ENCODE peak calls at places on chromosomes 3 and 15, in seven cellular contexts. D is breast epithelium; A is pancreas; X is OCI-LY7; R is mammary epithelial cell; S is naive thymus-derived CD4-positive, alpha-beta T cell; W is lower lobe of right lung. G is an unnamed sample.

GRCh38 chr3:22685598-22685997 is 517.5 kb upstream of the UBE2E2 start:
- DNase-seq in X (no peak), D (no peak), R (peak; percentile 34), S (no peak), W (no peak), A (no peak), G (no peak)

GRCh38 chr3:61903931-61904657 is 342.7 kb downstream of the PTPRG start:
- DNase-seq in R (peak; percentile 57), X (no peak), S (no peak), D (no peak), A (no peak), W (no peak), G (no peak)

GRCh38 chr3:111715911-111716523 is 120.9 kb upstream of the ZBED2 start:
- DNase-seq in S (no peak), A (peak; percentile 73), R (no peak), D (peak; percentile 59), W (peak; percentile 53), X (peak; percentile 58), G (peak; percentile 25)

GRCh38 chr3:196995646-196996355 is 27.2 kb upstream of the PIGZ start:
- DNase-seq in A (peak; percentile 30), S (no peak), R (no peak), X (no peak), D (no peak), W (no peak), G (no peak)

GRCh38 chr3:47964740-47965139 is 51.5 kb downstream of the MAP4 start:
- DNase-seq in D (no peak), S (no peak), A (no peak), R (no peak), X (no peak), W (no peak), G (no peak)

GRCh38 chr3:129485681-129486056 is 42.8 kb upstream of the RHO start:
- DNase-seq in X (no peak), D (peak; percentile 93), W (peak; percentile 87), R (peak; percentile 98), A (no peak), S (no peak), G (no peak)

GRCh38 chr3:77025476-77025875 is 14.4 kb upstream of the ROBO2 start:
- DNase-seq in A (no peak), S (no peak), X (no peak), R (no peak), D (no peak), W (no peak), G (no peak)

GRCh38 chr15:41501961-41502786 is 8.5 kb downstream of the ITPKA start:
- DNase-seq in S (peak; percentile 40), W (peak; percentile 62), D (no peak), R (no peak), X (no peak), A (no peak), G (no peak)

GRCh38 chr15:73573572-73573971 is 59.6 kb downstream of the NPTN start:
- DNase-seq in R (peak; percentile 64), W (no peak), X (no peak), A (no peak), D (no peak), S (no peak), G (no peak)

GRCh38 chr3:5787863-5788488 is 600.5 kb downstream of the EDEM1 start:
- DNase-seq in X (no peak), D (no peak), R (no peak), A (no peak), W (no peak), S (no peak), G (no peak)

GRCh38 chr3:23601020-23601822 is 204.5 kb upstream of the UBE2E1 start:
- DNase-seq in R (no peak), A (no peak), W (no peak), X (no peak), S (no peak), D (no peak), G (no peak)

GRCh38 chr3:145384307-145384706 is 776.7 kb downstream of the PLOD2 start:
- DNase-seq in A (no peak), S (no peak), R (no peak), D (no peak), W (no peak), X (no peak), G (no peak)

GRCh38 chr3:13069495-13069894 is 3.7 kb downstream of the IQSEC1 start:
- DNase-seq in W (no peak), S (peak; percentile 52), A (no peak), D (no peak), X (peak; percentile 85), R (no peak), G (no peak)

GRCh38 chr3:112038863-112039262 is 4.3 kb downstream of the TMPRSS7 start:
- DNase-seq in R (peak; percentile 53), S (no peak), D (no peak), W (no peak), X (peak; percentile 69), A (no peak), G (no peak)

GRCh38 chr15:89383635-89384604 is 49.3 kb upstream of the POLG start:
- DNase-seq in D (peak; percentile 91), W (no peak), R (peak; percentile 54), X (no peak), S (no peak), A (no peak), G (no peak)

GRCh38 chr15:65856821-65857455 is 12.4 kb upstream of the RAB11A start:
- DNase-seq in X (peak; percentile 85), S (peak; percentile 81), R (peak; percentile 37), W (peak; percentile 84), D (peak; percentile 66), A (peak; percentile 83), G (peak; percentile 67)

GRCh38 chr15:26451995-26452394 is 320.9 kb downstream of the GABRB3 start:
- DNase-seq in D (no peak), R (no peak), W (no peak), S (no peak), X (no peak), A (no peak), G (no peak)
- H3K9me3 ChIP-seq in D (peaks cover 26% of the 10 kb centered on the region), R (peaks cover 32% of the 10 kb centered on the region), W (peaks cover 8% of the 10 kb centered on the region), S (no peaks in the 10 kb centered on the region), X (no peaks in the 10 kb centered on the region), A (no peaks in the 10 kb centered on the region), G (no peaks in the 10 kb centered on the region)

GRCh38 chr3:43043793-43044192 is 62.1 kb downstream of the POMGNT2 start:
- DNase-seq in A (no peak), S (no peak), R (no peak), W (no peak), X (no peak), D (no peak), G (no peak)
- H3K9me3 ChIP-seq in A (no peaks in the 10 kb centered on the region), S (no peaks in the 10 kb centered on the region), R (peaks cover 4% of the 10 kb centered on the region), W (peaks cover 16% of the 10 kb centered on the region), X (no peaks in the 10 kb centered on the region), D (peaks cover 42% of the 10 kb centered on the region), G (no peaks in the 10 kb centered on the region)

GRCh38 chr15:26899658-26900057 is 32.8 kb downstream of the GABRA5 start:
- DNase-seq in A (no peak), X (no peak), R (no peak), D (no peak), W (no peak), S (no peak), G (no peak)

GRCh38 chr15:26901036-26901435 is 34.2 kb downstream of the GABRA5 start:
- DNase-seq in R (no peak), W (no peak), S (no peak), D (no peak), X (no peak), A (no peak), G (no peak)
- H3K9me3 ChIP-seq in R (peaks cover 13% of the 10 kb centered on the region), W (peaks cover 21% of the 10 kb centered on the region), S (no peaks in the 10 kb centered on the region), D (peaks cover 34% of the 10 kb centered on the region), X (peaks cover 7% of the 10 kb centered on the region), A (no peaks in the 10 kb centered on the region), G (no peaks in the 10 kb centered on the region)

GRCh38 chr15:24819680-24820079 is 135.1 kb upstream of the SNRPN start:
- DNase-seq in R (no peak), W (no peak), S (no peak), X (no peak), A (no peak), D (no peak), G (no peak)
- H3K9me3 ChIP-seq in R (peaks cover 26% of the 10 kb centered on the region), W (peaks cover 4% of the 10 kb centered on the region), S (no peaks in the 10 kb centered on the region), X (no peaks in the 10 kb centered on the region), A (no peaks in the 10 kb centered on the region), D (peaks cover 22% of the 10 kb centered on the region), G (no peaks in the 10 kb centered on the region)

GRCh38 chr3:7201784-7202183 is 340.9 kb downstream of the GRM7 start:
- DNase-seq in S (no peak), A (no peak), W (no peak), D (no peak), X (no peak), R (no peak), G (no peak)

GRCh38 chr3:7207092-7207491 is 346.2 kb downstream of the GRM7 start:
- DNase-seq in R (no peak), W (no peak), S (no peak), X (no peak), A (no peak), D (no peak), G (no peak)

GRCh38 chr3:7205535-7206331 is 344.8 kb downstream of the GRM7 start:
- DNase-seq in S (no peak), R (peak; percentile 38), W (no peak), A (no peak), D (no peak), X (no peak), G (no peak)

GRCh38 chr3:7203969-7204847 is 343.3 kb downstream of the GRM7 start:
- DNase-seq in R (no peak), A (no peak), S (no peak), X (no peak), W (no peak), D (no peak), G (no peak)

DNA sequence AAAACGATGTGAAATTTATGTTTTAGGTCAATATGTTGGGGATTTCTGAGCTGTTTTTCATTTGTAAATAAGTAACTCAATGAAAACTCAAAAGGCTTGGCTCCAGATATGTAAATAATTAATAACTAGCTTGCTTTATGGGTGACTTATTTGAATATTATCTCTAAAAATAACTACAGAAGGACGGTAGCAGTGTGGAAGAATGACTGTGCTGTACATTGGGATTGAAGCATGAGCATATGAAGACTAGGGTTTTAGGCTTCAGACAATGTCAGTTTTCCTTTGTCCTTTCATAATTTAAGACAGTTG is 343.9 kb downstream of the GRM7 start:
- DNase-seq in W (no peak), D (no peak), X (no peak), S (no peak), R (no peak), A (no peak), G (no peak)
- H3K9me3 ChIP-seq in W (no peaks in the 10 kb centered on the region), D (no peaks in the 10 kb centered on the region), X (no peaks in the 10 kb centered on the region), S (no peaks in the 10 kb centered on the region), R (no peaks in the 10 kb centered on the region), A (no peaks in the 10 kb centered on the region), G (no peaks in the 10 kb centered on the region)